ENCODE peak calls at places on chromosomes 6 and 20, in four cellular contexts. E, Z, J and U are unnamed samples.

GRCh38 chr6:170289971-170290305 is 940 bp downstream of the DLL1 start:
- DNase-seq in E (no peak), Z (no peak), J (no peak), U (no peak)

GRCh38 chr6:34341481-34341971 is 50.9 kb downstream of the NUDT3 start:
- DNase-seq in J (peak; percentile 50), Z (no peak), E (no peak), U (no peak)

GRCh38 chr6:30615958-30616810 is 859 bp downstream of the PPP1R10 start:
- DNase-seq in E (peak; percentile 37), Z (peak; percentile 42), J (no peak), U (peak; percentile 57)

GRCh38 chr6:87722831-87723726 is 21.0 kb upstream of the AKIRIN2 start:
- DNase-seq in E (peak; percentile 29), Z (peak; percentile 94), J (peak; percentile 97), U (no peak)

GRCh38 chr6:165568326-165568725 is 94.7 kb downstream of the PDE10A start:
- DNase-seq in J (no peak), E (no peak), Z (no peak), U (no peak)

GRCh38 chr6:30091577-30092381 is 16.2 kb upstream of the RNF39 start:
- DNase-seq in J (peak; percentile 87), E (no peak), Z (no peak), U (no peak)

GRCh38 chr6:98037571-98037970 is 754.6 kb upstream of the MMS22L start:
- DNase-seq in J (no peak), E (no peak), Z (no peak), U (no peak)

GRCh38 chr6:20211037-20211940 is 980 bp downstream of the MBOAT1 start:
- DNase-seq in Z (peak; percentile 20), J (peak; percentile 4), E (peak; percentile 11), U (no peak)

GRCh38 chr6:162497371-162497770 is 230.2 kb downstream of the PRKN start:
- DNase-seq in Z (no peak), J (peak; percentile 10), E (no peak), U (no peak)

GRCh38 chr6:116682334-116682712 is 1.3 kb downstream of the KPNA5 start:
- DNase-seq in Z (no peak), J (peak; percentile 55), E (peak; percentile 49), U (peak; percentile 23)

GRCh38 chr6:48614326-48614725 is 503.3 kb upstream of the PTCHD4 start:
- DNase-seq in J (no peak), E (no peak), Z (no peak), U (no peak)

GRCh38 chr20:8756410-8756809 is 312.5 kb upstream of the PLCB4 start:
- DNase-seq in E (peak; percentile 7), Z (no peak), J (peak; percentile 93), U (no peak)

GRCh38 chr6:29011276-29011734 is 6.2 kb upstream of the ZNF311 start:
- DNase-seq in Z (peak; percentile 72), J (peak; percentile 85), E (peak; percentile 32), U (peak; percentile 30)

GRCh38 chr6:20674664-20675063 is 140.4 kb downstream of the CDKAL1 start:
- DNase-seq in J (no peak), Z (no peak), E (no peak), U (no peak)

GRCh38 chr20:24629668-24630067 is 160.2 kb downstream of the SYNDIG1 start:
- DNase-seq in J (no peak), E (no peak), Z (no peak), U (no peak)

GRCh38 chr6:155245871-155246270 is 17.9 kb upstream of the CLDN20 start:
- DNase-seq in Z (no peak), E (no peak), J (no peak), U (no peak)

GRCh38 chr6:154319231-154319858 is 37.3 kb downstream of the IPCEF1 start:
- DNase-seq in Z (no peak), J (peak; percentile 83), E (peak; percentile 5), U (no peak)

GRCh38 chr6:27871919-27872633 is 40.1 kb downstream of the OR2B2 start:
- DNase-seq in Z (no peak), J (peak; percentile 97), E (peak; percentile 95), U (peak; percentile 82)

GRCh38 chr6:2632368-2632767 is 118.4 kb downstream of the MYLK4 start:
- DNase-seq in Z (no peak), J (peak; percentile 19), E (no peak), U (no peak)

GRCh38 chr20:12570371-12570770 is 438.4 kb upstream of the SPTLC3 start:
- DNase-seq in Z (peak; percentile 60), J (no peak), E (peak; percentile 23), U (no peak)

GRCh38 chr6:38283734-38284362 is 355.9 kb downstream of the BTBD9 start:
- DNase-seq in Z (no peak), E (no peak), J (peak; percentile 84), U (no peak)

GRCh38 chr6:106122941-106123337 is 36.8 kb downstream of the PRDM1 start:
- DNase-seq in E (no peak), J (no peak), Z (no peak), U (no peak)

GRCh38 chr20:32752458-32753250 is 9.4 kb upstream of the COMMD7 start:
- DNase-seq in E (no peak), Z (no peak), J (peak; percentile 82), U (no peak)

GRCh38 chr20:59737816-59738215 is 133.5 kb downstream of the PHACTR3 start:
- DNase-seq in Z (no peak), J (no peak), E (no peak), U (no peak)

GRCh38 chr6:14713561-14713960 is 532.3 kb upstream of the JARID2 start:
- DNase-seq in E (no peak), Z (no peak), J (peak; percentile 64), U (no peak)

GRCh38 chr6:122751291-122751690 is 28.2 kb upstream of the FABP7 start:
- DNase-seq in Z (no peak), E (no peak), J (no peak), U (no peak)

GRCh38 chr6:109671721-109672120 is 19.3 kb downstream of the AK9 start:
- DNase-seq in E (no peak), Z (no peak), J (peak; percentile 73), U (no peak)

GRCh38 chr6:127954082-127954481 is 53.2 kb upstream of the THEMIS start:
- DNase-seq in J (peak; percentile 23), Z (no peak), E (no peak), U (no peak)

GRCh38 chr20:4303136-4303535 is 287.8 kb upstream of the RNF24 start:
- DNase-seq in Z (no peak), J (no peak), E (no peak), U (no peak)

GRCh38 chr6:434051-434705 is 42.6 kb downstream of the IRF4 start:
- DNase-seq in Z (no peak), J (no peak), E (no peak), U (no peak)

GRCh38 chr20:48178607-48179006 is 393.3 kb upstream of the SULF2 start:
- DNase-seq in J (no peak), Z (peak; percentile 52), E (no peak), U (no peak)

GRCh38 chr6:1630771-1631217 is 21.1 kb downstream of the FOXC1 start:
- DNase-seq in Z (no peak), E (no peak), J (no peak), U (no peak)

GRCh38 chr6:119720160-119720559 is 370.6 kb upstream of the MAN1A1 start:
- DNase-seq in Z (no peak), E (no peak), J (peak; percentile 4), U (no peak)

GRCh38 chr20:12966468-12967085 is 42.2 kb upstream of the SPTLC3 start:
- DNase-seq in Z (peak; percentile 13), E (no peak), J (peak; percentile 72), U (no peak)

GRCh38 chr6:6878921-6879585 is 228.7 kb upstream of the RREB1 start:
- DNase-seq in Z (no peak), J (no peak), E (no peak), U (no peak)